ENCODE peak calls at places on chromosomes 6 and 20, in eight cellular contexts. O is AG10803; Q is effector CD8-positive, alpha-beta T cell; Y is AG08396; R is activated CD8-positive, alpha-beta memory T cell treated with anti-CD3 and anti-CD28 coated beads for 4 hours; U is iPS-NIHi11; J is effector CD4-positive, alpha-beta T cell; K is right atrium auricular region. V is an unnamed sample.
A peak's percentile ranks its signal among the peaks of the same experiment; 100 is the strongest.

GRCh38 chr6:3872370-3872854 is 23.2 kb downstream of the FAM50B start:
- DNase-seq in O (no peak), Q (no peak), Y (no peak), R (no peak), U (no peak), J (no peak), K (no peak), V (no peak)

GRCh38 chr20:11895832-11896484 is 21.7 kb upstream of the BTBD3 start:
- DNase-seq in O (no peak), Q (no peak), Y (no peak), R (no peak), U (no peak), J (no peak), K (no peak), V (no peak)

GRCh38 chr6:16332175-16332542 is 93.8 kb downstream of the GMPR start:
- DNase-seq in O (peak; percentile 71), Q (peak; percentile 67), Y (peak; percentile 75), R (peak; percentile 65), U (peak; percentile 81), J (peak; percentile 75), K (peak; percentile 91), V (peak; percentile 77)

GRCh38 chr20:54577637-54578036 is 102.2 kb downstream of the DOK5 start:
- DNase-seq in O (no peak), Q (no peak), Y (no peak), R (no peak), U (no peak), J (no peak), K (no peak), V (no peak)

GRCh38 chr6:118501816-118502568 is 46.1 kb upstream of the PLN start:
- DNase-seq in O (no peak), Q (no peak), Y (no peak), R (no peak), U (no peak), J (no peak), K (no peak), V (no peak)

GRCh38 chr20:52524865-52525264 is 333.3 kb upstream of the ZFP64 start:
- DNase-seq in O (peak; percentile 29), Q (no peak), Y (no peak), R (no peak), U (no peak), J (no peak), K (no peak), V (no peak)

GRCh38 chr6:118985123-118985830 is 50.3 kb upstream of the MCM9 start:
- DNase-seq in O (no peak), Q (no peak), Y (no peak), R (no peak), U (no peak), J (no peak), K (no peak), V (no peak)

GRCh38 chr20:64114356-64114971 is 7.1 kb upstream of the NPBWR2 start:
- DNase-seq in O (no peak), Q (no peak), Y (no peak), R (no peak), U (no peak), J (no peak), K (peak; percentile 52), V (no peak)

GRCh38 chr20:63567382-63568169 is 6.5 kb downstream of the HELZ2 start:
- DNase-seq in O (no peak), Q (no peak), Y (no peak), R (no peak), U (no peak), J (no peak), K (no peak), V (peak; percentile 32)

GRCh38 chr6:151807513-151808330 is at the start of gene ESR1:
- DNase-seq in O (no peak), Q (no peak), Y (peak; percentile 17), R (no peak), U (peak; percentile 81), J (no peak), K (no peak), V (no peak)

GRCh38 chr6:15853259-15853658 is 190.4 kb upstream of the DTNBP1 start:
- DNase-seq in O (no peak), Q (no peak), Y (no peak), R (no peak), U (no peak), J (no peak), K (no peak), V (no peak)

GRCh38 chr6:64696053-64696452 is 1011.0 kb downstream of the EYS start:
- DNase-seq in O (no peak), Q (no peak), Y (no peak), R (no peak), U (no peak), J (no peak), K (no peak), V (no peak)

GRCh38 chr6:33093857-33094256 is 18.1 kb downstream of the HLA-DPB1 start:
- DNase-seq in O (no peak), Q (no peak), Y (no peak), R (no peak), U (no peak), J (no peak), K (no peak), V (no peak)

GRCh38 chr6:146339716-146340115 is 203.9 kb upstream of the RAB32 start:
- DNase-seq in O (peak; percentile 21), Q (no peak), Y (no peak), R (no peak), U (peak; percentile 9), J (no peak), K (no peak), V (no peak)

GRCh38 chr6:36068603-36069002 is 41.0 kb downstream of the MAPK14 start:
- DNase-seq in O (no peak), Q (no peak), Y (no peak), R (no peak), U (no peak), J (no peak), K (no peak), V (no peak)

GRCh38 chr20:63007722-63008488 is 1.1 kb upstream of the BHLHE23 start:
- DNase-seq in O (no peak), Q (no peak), Y (no peak), R (no peak), U (no peak), J (no peak), K (no peak), V (no peak)

GRCh38 chr6:169250660-169251059 is 3.0 kb downstream of the THBS2 start:
- DNase-seq in O (peak; percentile 88), Q (no peak), Y (peak; percentile 89), R (no peak), U (no peak), J (no peak), K (peak; percentile 79), V (no peak)

GRCh38 chr20:52943185-52943841 is 28.8 kb upstream of the TSHZ2 start:
- DNase-seq in O (peak; percentile 49), Q (no peak), Y (no peak), R (no peak), U (no peak), J (no peak), K (no peak), V (no peak)

GRCh38 chr6:99613398-99613704 is 6.7 kb downstream of the PRDM13 start:
- DNase-seq in O (peak; percentile 20), Q (no peak), Y (peak; percentile 63), R (no peak), U (peak; percentile 85), J (no peak), K (no peak), V (no peak)

GRCh38 chr20:63885264-63886053 is 9.5 kb upstream of the DNAJC5 start:
- DNase-seq in O (no peak), Q (no peak), Y (no peak), R (no peak), U (no peak), J (no peak), K (no peak), V (no peak)

GRCh38 chr20:49186535-49187329 is 1.4 kb downstream of the STAU1 start:
- DNase-seq in O (peak; percentile 48), Q (peak; percentile 34), Y (peak; percentile 55), R (peak; percentile 63), U (peak; percentile 17), J (peak; percentile 57), K (peak; percentile 69), V (peak; percentile 33)

GRCh38 chr6:130050230-130050629 is 31.8 kb downstream of the L3MBTL3 start:
- DNase-seq in O (peak; percentile 24), Q (no peak), Y (peak; percentile 43), R (no peak), U (no peak), J (no peak), K (no peak), V (no peak)

GRCh38 chr6:7419065-7419464 is 29.5 kb downstream of the RIOK1 start:
- DNase-seq in O (peak; percentile 30), Q (no peak), Y (no peak), R (no peak), U (no peak), J (no peak), K (no peak), V (no peak)

GRCh38 chr6:11769816-11770545 is 8.6 kb downstream of the ADTRP start:
- DNase-seq in O (no peak), Q (no peak), Y (no peak), R (no peak), U (peak; percentile 56), J (no peak), K (no peak), V (no peak)

GRCh38 chr20:9996944-9997343 is 37.8 kb upstream of the ANKEF1 start:
- DNase-seq in O (no peak), Q (no peak), Y (no peak), R (no peak), U (no peak), J (no peak), K (no peak), V (no peak)

GRCh38 chr20:25280051-25280573 is 32.2 kb downstream of the PYGB start:
- DNase-seq in O (no peak), Q (no peak), Y (no peak), R (no peak), U (no peak), J (no peak), K (no peak), V (no peak)

GRCh38 chr6:157090736-157091135 is 232.6 kb downstream of the TMEM242 start:
- DNase-seq in O (no peak), Q (no peak), Y (no peak), R (no peak), U (no peak), J (no peak), K (no peak), V (no peak)

GRCh38 chr20:35903843-35904242 is 50.5 kb downstream of the SCAND1 start:
- DNase-seq in O (no peak), Q (no peak), Y (no peak), R (no peak), U (no peak), J (no peak), K (no peak), V (no peak)

GRCh38 chr6:13119549-13119948 is 208.8 kb downstream of the TBC1D7 start:
- DNase-seq in O (no peak), Q (no peak), Y (no peak), R (no peak), U (no peak), J (no peak), K (no peak), V (no peak)

GRCh38 chr6:12112540-12113189 is 100.6 kb downstream of the HIVEP1 start:
- DNase-seq in O (no peak), Q (no peak), Y (no peak), R (no peak), U (no peak), J (no peak), K (no peak), V (no peak)

GRCh38 chr20:50144362-50144761 is 9.2 kb downstream of the PEDS1 start:
- DNase-seq in O (peak; percentile 99), Q (no peak), Y (peak; percentile 81), R (no peak), U (no peak), J (no peak), K (peak; percentile 90), V (no peak)

V was measured in T-helper 9 cell.